ENCODE peak calls at places on chromosomes 13 and 19, in nine cellular contexts. Z is K562, T is HCT116, C is IMR-90, U is suprapubic skin, H is heart left ventricle, F is uterus, K is H1, X is tibial nerve. B is an unnamed sample.
A peak's percentile ranks its signal among the peaks of the same experiment; 100 is the strongest.

GRCh38 chr19:34317311-34317927 is 47.6 kb upstream of the GPI start:
- DNase-seq in Z (peak; percentile 45), T (no peak), C (no peak), U (no peak), H (peak; percentile 47), F (no peak), K (no peak), X (no peak), B (no peak)

GRCh38 chr19:39514840-39515550 is at the start of gene SELENOV:
- DNase-seq in Z (peak; percentile 27), T (no peak), C (no peak), U (no peak), H (no peak), F (no peak), K (no peak), X (no peak), B (no peak)

GRCh38 chr19:2079865-2080301 is 16.2 kb downstream of the MOB3A start:
- DNase-seq in Z (no peak), T (no peak), C (no peak), U (no peak), H (no peak), F (no peak), K (no peak), X (no peak), B (no peak)

GRCh38 chr13:53138369-53139036 is 109.9 kb downstream of the OLFM4 start:
- DNase-seq in Z (no peak), T (no peak), C (peak; percentile 35), U (peak; percentile 77), H (no peak), F (peak; percentile 61), K (no peak), X (peak; percentile 67), B (no peak)

GRCh38 chr19:4454952-4455738 is 2.4 kb downstream of the UBXN6 start:
- DNase-seq in Z (peak; percentile 90), T (no peak), C (peak; percentile 62), U (no peak), H (no peak), F (peak; percentile 75), K (no peak), X (no peak), B (no peak)

GRCh38 chr19:48415869-48416268 is 22.4 kb downstream of the GRIN2D start:
- DNase-seq in Z (no peak), T (no peak), C (no peak), U (no peak), H (no peak), F (no peak), K (no peak), X (no peak), B (no peak)

GRCh38 chr19:7705387-7706187 is 3.7 kb upstream of the FCER2 start:
- DNase-seq in Z (no peak), T (no peak), C (no peak), U (no peak), H (peak; percentile 47), F (no peak), K (no peak), X (peak; percentile 33), B (no peak)

GRCh38 chr13:50685491-50685890 is 158.0 kb downstream of the DLEU7 start:
- DNase-seq in Z (no peak), T (no peak), C (no peak), U (no peak), H (peak; percentile 88), F (peak; percentile 30), K (no peak), X (peak; percentile 77), B (no peak)

GRCh38 chr13:57716295-57716694 is 84.8 kb downstream of the PCDH17 start:
- DNase-seq in Z (no peak), T (no peak), C (no peak), U (no peak), H (no peak), F (no peak), K (no peak), X (no peak), B (no peak)

GRCh38 chr19:17406039-17406886 is 833 bp upstream of the BST2 start:
- DNase-seq in Z (no peak), T (no peak), C (no peak), U (no peak), H (no peak), F (no peak), K (no peak), X (no peak), B (no peak)

GRCh38 chr13:83065136-83065535 is 817.1 kb downstream of the SLITRK1 start:
- DNase-seq in Z (no peak), T (no peak), C (peak; percentile 63), U (no peak), H (no peak), F (no peak), K (no peak), X (peak; percentile 75), B (peak; percentile 89)

GRCh38 chr19:39038098-39038497 is 5.7 kb upstream of the FBXO27 start:
- DNase-seq in Z (peak; percentile 78), T (peak; percentile 37), C (peak; percentile 25), U (no peak), H (no peak), F (no peak), K (no peak), X (no peak), B (no peak)

GRCh38 chr13:56351041-56351440 is 789.7 kb upstream of the PRR20A start:
- DNase-seq in Z (no peak), T (no peak), C (no peak), U (no peak), H (no peak), F (no peak), K (peak; percentile 15), X (no peak), B (no peak)

GRCh38 chr13:97223711-97224461 is 1.8 kb downstream of the MBNL2 start:
- DNase-seq in Z (peak; percentile 28), T (peak; percentile 43), C (peak; percentile 96), U (no peak), H (peak; percentile 59), F (peak; percentile 80), K (no peak), X (peak; percentile 81), B (no peak)
- TF ChIP-seq POLR2A in Z (no peak), T (no peak), C (peak; percentile 76), U (no peak), H (peak; percentile 34), F (peak; percentile 73), K (no peak), X (peak; percentile 57), B (no peak)

DNA sequence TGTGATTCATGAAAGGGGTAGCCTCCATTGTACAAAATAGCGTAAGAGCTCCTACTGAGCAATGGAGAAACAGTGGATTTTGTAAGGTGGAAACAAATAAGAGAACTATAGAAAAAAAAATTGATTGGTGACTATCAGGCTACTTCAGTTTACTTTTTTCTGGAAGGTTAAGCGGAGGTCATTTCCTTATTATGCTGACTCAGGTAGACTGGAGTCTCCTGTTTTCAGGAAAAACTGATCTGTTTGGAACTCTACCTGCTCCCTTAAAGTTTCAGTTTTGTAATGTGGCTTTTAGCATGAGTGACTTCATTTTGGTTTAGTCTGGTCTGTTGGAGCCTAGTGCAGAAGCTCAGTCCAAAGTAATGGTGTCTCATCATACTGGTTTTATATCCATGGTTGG is 3.4 kb downstream of the ZNF607 start:
- DNase-seq in Z (no peak), T (no peak), C (no peak), U (no peak), H (no peak), F (no peak), K (no peak), X (no peak), B (no peak)
- H3K27ac ChIP-seq in Z (no peak overlapping the region), T (no peak overlapping the region), C (no peak overlapping the region), U (no peak overlapping the region), H (no peak overlapping the region), F (no peak overlapping the region), K (no peak overlapping the region), X (no peak overlapping the region), B (no peak overlapping the region)

GRCh38 chr19:41569481-41570150 is 6.3 kb upstream of the CEACAM21 start:
- DNase-seq in Z (no peak), T (no peak), C (no peak), U (no peak), H (no peak), F (no peak), K (no peak), X (no peak), B (no peak)

GRCh38 chr19:41563847-41564514 is 12.0 kb upstream of the CEACAM21 start:
- DNase-seq in Z (no peak), T (no peak), C (no peak), U (no peak), H (no peak), F (no peak), K (no peak), X (no peak), B (no peak)

GRCh38 chr19:41565384-41565730 is 10.6 kb upstream of the CEACAM21 start:
- DNase-seq in Z (no peak), T (no peak), C (no peak), U (no peak), H (no peak), F (no peak), K (no peak), X (no peak), B (no peak)

GRCh38 chr19:41570179-41570578 is 5.8 kb upstream of the CEACAM21 start:
- DNase-seq in Z (no peak), T (no peak), C (no peak), U (no peak), H (no peak), F (no peak), K (no peak), X (no peak), B (no peak)

GRCh38 chr19:41564515-41565383 is 11.2 kb upstream of the CEACAM21 start:
- DNase-seq in Z (no peak), T (no peak), C (no peak), U (no peak), H (no peak), F (no peak), K (no peak), X (no peak), B (no peak)
- H3K27me3 ChIP-seq in Z (peaks cover 25% of the 10 kb centered on the region), T (peaks cover 36% of the 10 kb centered on the region), C (peaks cover 20% of the 10 kb centered on the region), U (peaks cover 67% of the 10 kb centered on the region), H (peaks cover 20% of the 10 kb centered on the region), F (peaks cover 38% of the 10 kb centered on the region), K (peaks cover 25% of the 10 kb centered on the region), X (peaks cover 39% of the 10 kb centered on the region), B (peaks cover 5% of the 10 kb centered on the region)

GRCh38 chr13:45276887-45277286 is 64.1 kb downstream of the TPT1 start:
- DNase-seq in Z (no peak), T (no peak), C (no peak), U (no peak), H (no peak), F (no peak), K (no peak), X (no peak), B (no peak)

GRCh38 chr13:45280751-45281634 is 60.0 kb downstream of the TPT1 start:
- DNase-seq in Z (peak; percentile 20), T (peak; percentile 79), C (peak; percentile 78), U (no peak), H (peak; percentile 47), F (peak; percentile 52), K (peak; percentile 27), X (peak; percentile 64), B (no peak)

GRCh38 chr13:45282994-45283393 is 58.0 kb downstream of the TPT1 start:
- DNase-seq in Z (no peak), T (no peak), C (no peak), U (no peak), H (no peak), F (no peak), K (no peak), X (no peak), B (no peak)

DNA sequence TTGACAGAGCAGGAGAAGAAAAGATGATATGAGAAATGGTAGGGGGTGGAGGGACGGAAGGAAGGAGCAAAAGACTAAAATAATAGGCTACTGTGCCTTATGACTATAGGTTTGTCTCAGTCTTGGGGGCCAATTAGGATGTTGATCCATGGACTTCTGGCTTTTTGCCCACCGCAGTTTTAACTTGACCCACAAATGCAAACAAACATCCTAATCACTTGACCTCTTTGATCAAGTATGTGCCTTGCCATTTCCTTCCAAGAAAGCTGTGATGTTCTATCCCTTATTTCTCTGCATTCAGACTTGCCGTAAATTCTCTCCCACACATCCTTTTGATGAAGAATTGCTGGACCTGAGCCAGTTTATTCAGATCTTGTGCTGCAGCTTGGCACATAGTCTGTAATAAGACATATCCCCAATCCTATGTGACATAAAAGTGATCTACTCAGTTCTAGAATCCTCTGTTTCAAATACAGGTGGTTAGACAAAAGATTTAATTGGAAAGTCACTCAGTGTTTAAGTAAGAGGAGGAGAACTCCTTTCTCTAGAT is 62.8 kb downstream of the TPT1 start:
- DNase-seq in Z (no peak), T (no peak), C (no peak), U (no peak), H (no peak), F (no peak), K (no peak), X (no peak), B (no peak)
- TF ChIP-seq POLR2A in Z (no peak), T (no peak), C (no peak), U (no peak), H (no peak), F (no peak), K (no peak), X (no peak), B (no peak)